ENCODE peak calls at places on chromosomes 13 and 19, in seven cellular contexts. R, P, N, M, T, S and E are unnamed samples.

GRCh38 chr13:32426981-32427851 is 714 bp downstream of the N4BP2L1 start:
- DNase-seq in R (peak), P (peak), S (peak), T (peak), N (peak), M (peak), E (no peak)

GRCh38 chr19:3149526-3150505 is 14.0 kb downstream of the GNA15 start:
- DNase-seq in R (no peak), P (no peak), T (no peak), S (no peak), M (no peak), N (no peak), E (no peak)

GRCh38 chr19:16113727-16114126 is 2.0 kb downstream of the RAB8A start:
- DNase-seq in M (no peak), R (no peak), T (no peak), N (no peak), S (peak), P (no peak), E (no peak)

GRCh38 chr13:101447852-101448251 is 4.6 kb upstream of the ITGBL1 start:
- DNase-seq in R (no peak), P (no peak), M (no peak), T (no peak), S (no peak), N (no peak), E (no peak)

GRCh38 chr19:18304496-18305312 is 18.2 kb downstream of the LSM4 start:
- DNase-seq in T (peak), P (peak), S (peak), R (peak), N (peak), M (no peak), E (no peak)

GRCh38 chr19:5234412-5234811 is 106.2 kb downstream of the PTPRS start:
- DNase-seq in S (no peak), N (no peak), T (no peak), M (no peak), P (no peak), R (no peak), E (no peak)

GRCh38 chr19:7857727-7858701 is 16.2 kb downstream of the PRR36 start:
- DNase-seq in M (peak), N (peak), S (no peak), P (no peak), T (no peak), R (no peak), E (no peak)

GRCh38 chr19:19654441-19654840 is 9.0 kb downstream of the ATP13A1 start:
- DNase-seq in M (no peak), N (no peak), S (no peak), P (no peak), T (no peak), R (no peak), E (no peak)

GRCh38 chr13:38045278-38046048 is 175.9 kb upstream of the TRPC4 start:
- DNase-seq in M (no peak), T (no peak), N (no peak), S (no peak), R (peak), P (no peak), E (peak)

GRCh38 chr19:16698914-16699313 is 20.7 kb upstream of the NWD1 start:
- DNase-seq in M (no peak), P (no peak), R (no peak), N (no peak), S (no peak), T (peak), E (peak)

GRCh38 chr13:42395066-42395821 is 123.3 kb downstream of the AKAP11 start:
- DNase-seq in M (no peak), P (no peak), S (no peak), R (no peak), N (no peak), T (no peak), E (no peak)

GRCh38 chr13:44661936-44662335 is 85.8 kb upstream of the TSC22D1 start:
- DNase-seq in R (no peak), T (no peak), S (no peak), N (no peak), M (no peak), P (no peak), E (no peak)

GRCh38 chr19:50562329-50562728 is 5.9 kb downstream of the LRRC4B start:
- DNase-seq in P (no peak), N (no peak), T (no peak), M (no peak), R (no peak), S (no peak), E (no peak)

GRCh38 chr19:13553880-13554400 is 47.7 kb upstream of the CACNA1A start:
- DNase-seq in T (no peak), M (no peak), N (no peak), P (no peak), R (no peak), S (no peak), E (no peak)

GRCh38 chr19:4471400-4472173 is 510 bp upstream of the HDGFL2 start:
- DNase-seq in M (peak), P (peak), S (peak), N (peak), R (peak), T (peak), E (peak)

GRCh38 chr13:36090592-36090991 is 40.6 kb downstream of the DCLK1 start:
- DNase-seq in P (no peak), M (no peak), N (no peak), T (no peak), R (no peak), S (no peak), E (peak)

GRCh38 chr13:32881792-32882175 is 134.4 kb upstream of the KL start:
- DNase-seq in S (no peak), P (no peak), T (no peak), N (no peak), M (no peak), R (no peak), E (peak)

GRCh38 chr19:4181053-4181508 is 1.3 kb downstream of the SIRT6 start:
- DNase-seq in M (no peak), N (no peak), R (no peak), T (no peak), P (no peak), S (no peak), E (no peak)

GRCh38 chr13:52414963-52415362 is 9.0 kb upstream of the THSD1 start:
- DNase-seq in T (no peak), S (no peak), M (no peak), N (no peak), P (no peak), R (no peak), E (peak)

GRCh38 chr13:41310963-41311606 is at the start of gene NAA16:
- DNase-seq in N (peak), R (peak), M (peak), P (peak), T (peak), S (peak), E (peak)

GRCh38 chr19:2761876-2762782 is 20.9 kb downstream of the SGTA start:
- DNase-seq in P (no peak), M (no peak), R (no peak), N (no peak), T (no peak), S (no peak), E (no peak)

GRCh38 chr13:52067237-52067636 is 42.7 kb downstream of the UTP14C start:
- DNase-seq in S (no peak), P (no peak), T (no peak), N (no peak), R (no peak), M (no peak), E (peak)

GRCh38 chr19:17777840-17778620 is 16.9 kb upstream of the B3GNT3 start:
- DNase-seq in N (peak), S (no peak), R (peak), T (no peak), P (peak), M (no peak), E (peak)

GRCh38 chr13:112583592-112584277 is 4.2 kb downstream of the TUBGCP3 start:
- DNase-seq in N (no peak), S (peak), T (no peak), M (no peak), P (peak), R (no peak), E (no peak)

GRCh38 chr13:39051157-39051556 is 12.9 kb downstream of the NHLRC3 start:
- DNase-seq in T (no peak), R (no peak), P (no peak), S (no peak), N (no peak), M (no peak), E (peak)

GRCh38 chr19:3716147-3716668 is 8.0 kb downstream of the TJP3 start:
- DNase-seq in M (no peak), S (no peak), P (no peak), T (no peak), N (no peak), R (no peak), E (no peak)

GRCh38 chr13:113245858-113246791 is 36.7 kb downstream of the CUL4A start:
- DNase-seq in T (no peak), S (no peak), M (no peak), R (peak), P (no peak), N (peak), E (peak)

GRCh38 chr19:43576479-43576878 is 878 bp downstream of the PINLYP start:
- DNase-seq in R (no peak), N (no peak), M (no peak), S (no peak), P (no peak), T (no peak), E (no peak)

GRCh38 chr13:84870190-84870589 is 929.0 kb downstream of the SLITRK6 start:
- DNase-seq in N (no peak), R (no peak), S (no peak), M (no peak), T (no peak), P (no peak), E (no peak)

GRCh38 chr19:48637948-48638830 is 1.0 kb upstream of the DBP start:
- DNase-seq in R (peak), T (no peak), N (peak), P (peak), M (peak), S (peak), E (peak)

GRCh38 chr13:73397486-73398020 is 338.7 kb downstream of the KLF5 start:
- DNase-seq in S (no peak), P (no peak), R (no peak), T (no peak), N (no peak), M (no peak), E (no peak)

GRCh38 chr13:59318320-59318930 is 845.3 kb downstream of the DIAPH3 start:
- DNase-seq in M (peak), S (peak), N (peak), T (peak), P (peak), R (peak), E (peak)

GRCh38 chr19:37718357-37718756 is 1.2 kb downstream of the ZNF607 start:
- DNase-seq in N (no peak), T (no peak), S (no peak), R (no peak), M (no peak), P (no peak), E (no peak)

GRCh38 chr19:40614595-40615411 is 13.6 kb downstream of the LTBP4 start:
- DNase-seq in P (peak), S (no peak), M (no peak), N (peak), R (peak), T (peak), E (peak)

GRCh38 chr13:23889598-23890224 is 511 bp upstream of the MIPEP start:
- DNase-seq in P (no peak), T (no peak), R (no peak), M (no peak), N (no peak), S (no peak), E (peak)

GRCh38 chr13:23883255-23883654 is 5.9 kb downstream of the MIPEP start:
- DNase-seq in N (no peak), R (no peak), M (no peak), P (no peak), T (no peak), S (no peak), E (no peak)

DNA sequence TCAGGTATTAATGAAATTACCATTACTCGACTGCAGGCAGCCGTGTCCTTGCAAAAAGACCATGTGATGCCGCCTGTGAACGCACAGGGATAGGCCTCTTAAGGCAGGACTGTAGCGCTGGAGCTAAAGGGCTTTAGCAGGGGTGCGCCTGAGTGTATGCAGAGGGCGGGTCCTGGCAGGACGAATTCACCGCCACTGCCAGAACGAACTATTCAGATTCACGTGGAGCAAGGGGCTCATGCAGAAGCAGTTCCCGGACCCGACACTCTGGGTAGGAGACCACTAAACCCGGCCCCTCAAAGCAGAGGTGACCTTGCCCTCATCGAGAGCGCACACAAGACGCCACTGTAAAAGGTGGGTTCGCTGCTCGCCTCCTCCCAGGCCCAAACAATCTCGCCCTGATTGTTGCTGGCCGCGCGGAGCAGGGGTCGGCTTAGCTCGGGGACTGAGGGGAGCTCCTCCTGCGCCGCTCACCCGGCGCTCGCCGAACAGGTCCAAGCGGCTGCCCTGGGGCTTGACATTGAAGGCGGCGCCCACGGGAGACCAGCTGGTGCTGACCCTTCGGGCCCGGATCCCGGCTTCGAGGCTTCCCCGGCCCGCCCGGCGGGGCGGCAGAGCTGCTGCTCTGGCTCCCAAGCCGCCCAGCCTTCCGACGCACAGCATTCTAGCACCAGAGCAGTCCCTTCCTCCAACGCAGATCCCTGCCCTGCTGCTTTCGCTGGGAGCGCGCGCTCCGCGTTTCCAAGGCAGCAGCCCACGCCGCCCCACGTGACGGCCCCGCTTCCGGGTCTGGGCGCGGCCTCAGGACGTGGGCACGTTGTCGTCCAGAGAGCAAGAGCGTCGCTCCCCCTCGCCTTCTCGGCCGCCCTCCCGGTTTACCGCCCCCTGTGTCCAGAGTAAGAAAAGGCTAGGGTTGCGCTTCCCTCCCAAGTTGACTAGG is at the start of gene MIPEP:
- DNase-seq in N (peak), S (peak), R (peak), T (peak), M (peak), P (peak), E (peak)
- TF ChIP-seq CTCF in N (peak), S (peak), R (peak), T (peak), M (peak), P (peak), E (peak)

GRCh38 chr13:64158910-64159309 is 2743.3 kb upstream of the PCDH20 start:
- DNase-seq in N (no peak), R (no peak), M (no peak), T (no peak), P (no peak), S (no peak), E (peak)

DNA sequence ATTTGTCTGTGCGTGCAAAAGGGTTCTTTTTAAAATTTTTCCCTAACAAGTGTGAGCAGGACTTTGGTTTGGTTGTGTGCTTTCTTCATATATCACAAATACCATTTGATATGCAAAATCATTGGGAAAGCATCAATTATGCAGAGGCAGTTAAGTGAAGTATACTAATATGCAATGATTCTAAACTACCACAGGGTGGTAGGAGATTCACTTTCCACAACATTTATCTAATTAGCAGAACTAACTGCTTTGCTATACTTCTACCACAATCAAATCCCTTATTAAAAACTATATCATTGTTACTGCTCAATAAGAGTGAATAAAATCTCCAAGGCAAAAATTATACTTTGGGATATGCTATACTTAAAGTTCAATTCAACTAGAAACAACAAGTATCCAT is 2738.9 kb upstream of the PCDH20 start:
- DNase-seq in R (no peak), P (no peak), S (no peak), M (no peak), N (no peak), T (no peak), E (peak)
- TF ChIP-seq CTCF in R (peak), P (no peak), S (no peak), M (peak), N (no peak), T (no peak), E (peak)

DNA sequence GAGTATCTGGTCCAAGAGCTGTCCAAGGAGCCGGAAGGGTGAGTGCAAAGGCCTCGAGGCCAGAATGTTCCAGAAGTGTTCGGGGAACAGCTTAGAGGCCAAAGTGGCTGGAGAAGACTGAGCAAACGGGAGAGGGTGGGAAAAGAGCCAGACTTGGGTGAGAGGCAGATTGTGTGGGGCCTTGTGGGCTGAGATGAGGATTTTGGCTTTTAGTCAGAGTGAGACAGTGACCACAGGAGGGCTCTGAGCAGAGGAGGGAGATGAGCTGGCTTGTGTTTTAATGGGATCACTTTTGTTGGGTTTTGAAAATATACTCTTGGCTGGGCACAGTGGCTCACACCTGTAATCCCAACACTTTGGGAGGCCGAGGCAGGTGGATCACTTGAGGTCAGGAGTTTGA is 5.6 kb downstream of the NANOS2 start:
- DNase-seq in R (no peak), M (no peak), N (no peak), T (no peak), P (no peak), S (no peak), E (no peak)
- TF ChIP-seq CTCF in R (no peak), M (no peak), N (no peak), T (no peak), P (no peak), S (no peak), E (no peak)

DNA sequence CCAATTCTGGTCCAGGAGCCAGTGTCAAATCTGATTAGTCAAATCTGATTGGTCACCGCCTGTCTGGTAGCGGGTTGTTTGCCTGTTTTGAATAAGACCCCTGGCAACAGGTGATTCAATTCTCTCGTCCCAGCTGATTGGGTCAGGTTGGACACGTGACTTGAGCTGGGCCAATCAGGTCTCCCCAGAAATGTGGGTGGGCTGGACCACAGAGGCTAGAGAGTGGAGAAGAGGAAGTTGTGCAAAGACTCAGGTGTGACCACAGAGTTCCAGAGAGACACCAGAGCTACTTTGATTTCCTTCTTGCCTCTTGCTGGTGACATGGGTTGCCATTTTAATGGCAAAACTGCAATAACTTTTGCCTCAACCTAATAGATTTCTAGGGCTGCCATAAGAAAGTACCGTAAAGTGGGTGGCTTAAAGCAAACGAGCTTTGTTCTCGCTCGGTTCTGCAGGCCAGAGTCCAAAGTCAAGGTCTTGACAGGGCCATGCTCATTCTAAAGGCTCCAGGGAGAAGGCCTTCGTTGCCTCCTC is 5.4 kb downstream of the TNFSF9 start:
- DNase-seq in T (no peak), M (no peak), N (peak), S (peak), P (no peak), R (no peak), E (peak)
- TF ChIP-seq CTCF in T (no peak), M (no peak), N (no peak), S (no peak), P (no peak), R (no peak), E (no peak)

DNA sequence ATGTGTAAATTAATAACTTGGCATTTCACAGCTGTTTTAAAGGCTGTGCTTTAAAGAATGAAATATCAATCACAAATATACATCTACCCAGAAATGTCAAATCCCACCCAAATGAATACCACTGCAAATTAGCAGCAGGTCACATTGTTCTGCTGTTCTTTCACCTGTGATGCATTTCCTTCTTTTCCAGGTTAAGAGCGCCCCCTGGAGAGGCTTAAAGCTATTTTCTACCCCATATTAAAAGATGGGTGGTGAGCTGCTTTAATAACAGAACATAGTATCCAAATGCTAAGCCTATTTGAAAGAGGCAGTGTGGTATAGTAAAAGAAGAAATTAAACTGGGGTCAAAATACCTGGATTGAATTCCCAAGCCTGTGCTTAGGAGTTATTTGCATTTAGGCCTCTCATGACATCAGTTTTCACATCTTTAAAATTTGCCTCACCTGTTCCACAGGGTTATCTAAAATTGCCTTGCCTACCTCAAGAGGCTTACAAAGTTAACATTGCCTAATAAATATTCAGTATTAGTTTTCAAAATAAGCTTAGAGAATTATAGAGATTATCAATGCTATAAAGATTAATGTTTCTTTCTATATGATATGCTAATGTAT is 396.9 kb upstream of the SLITRK5 start:
- DNase-seq in M (no peak), P (peak), N (peak), T (no peak), S (peak), R (peak), E (peak)
- TF ChIP-seq CTCF in M (peak), P (peak), N (peak), T (no peak), S (peak), R (peak), E (peak)